ENCODE peak calls at places on chromosomes 2 and 18, in six cellular contexts. L, M, P, X, R and N are unnamed samples.
A peak's percentile ranks its signal among the peaks of the same experiment; 100 is the strongest.

GRCh38 chr18:160831-161570 is 2.6 kb downstream of the USP14 start:
- DNase-seq in L (no peak), M (no peak), P (no peak), X (no peak), R (no peak), N (no peak)

GRCh38 chr2:43273477-43273876 is 47.1 kb upstream of the ZFP36L2 start:
- DNase-seq in L (no peak), M (no peak), P (no peak), X (peak; percentile 48), R (no peak), N (no peak)

GRCh38 chr18:21706386-21706865 is 1.9 kb upstream of the ABHD3 start:
- DNase-seq in L (no peak), M (no peak), P (no peak), X (no peak), R (no peak), N (no peak)

GRCh38 chr2:128563348-128563687 is 244.7 kb upstream of the HS6ST1 start:
- DNase-seq in L (peak; percentile 41), M (no peak), P (no peak), X (peak; percentile 94), R (no peak), N (peak; percentile 87)

GRCh38 chr2:113257511-113258264 is 21.0 kb downstream of the PAX8 start:
- DNase-seq in L (no peak), M (no peak), P (no peak), X (no peak), R (no peak), N (no peak)

GRCh38 chr18:446941-447560 is 53.5 kb downstream of the COLEC12 start:
- DNase-seq in L (no peak), M (no peak), P (no peak), X (peak; percentile 43), R (no peak), N (no peak)

GRCh38 chr18:3806656-3807055 is 356.7 kb downstream of the TGIF1 start:
- DNase-seq in L (no peak), M (no peak), P (no peak), X (no peak), R (no peak), N (no peak)

GRCh38 chr2:68556384-68556783 is 87.0 kb upstream of the PROKR1 start:
- DNase-seq in L (no peak), M (no peak), P (no peak), X (no peak), R (no peak), N (no peak)

GRCh38 chr2:69180227-69180626 is 167.2 kb downstream of the ANTXR1 start:
- DNase-seq in L (no peak), M (no peak), P (no peak), X (no peak), R (no peak), N (no peak)

GRCh38 chr2:70132244-70133126 is 45.2 kb downstream of the PCBP1 start:
- DNase-seq in L (no peak), M (no peak), P (no peak), X (peak; percentile 57), R (peak; percentile 59), N (no peak)

GRCh38 chr18:23573948-23574431 is 12.3 kb downstream of the NPC1 start:
- DNase-seq in L (no peak), M (no peak), P (no peak), X (peak; percentile 55), R (peak; percentile 30), N (peak; percentile 55)

GRCh38 chr2:67446504-67446911 is 49.4 kb downstream of the ETAA1 start:
- DNase-seq in L (no peak), M (no peak), P (no peak), X (peak; percentile 33), R (no peak), N (no peak)

GRCh38 chr2:30404354-30405265 is 42.4 kb upstream of the LCLAT1 start:
- DNase-seq in L (no peak), M (no peak), P (no peak), X (no peak), R (no peak), N (peak; percentile 6)

GRCh38 chr2:207337234-207338219 is 171.8 kb upstream of the KLF7 start:
- DNase-seq in L (no peak), M (no peak), P (no peak), X (peak; percentile 59), R (no peak), N (no peak)

GRCh38 chr18:11411021-11411420 is 198.4 kb upstream of the SLC35G4 start:
- DNase-seq in L (peak; percentile 58), M (no peak), P (no peak), X (no peak), R (no peak), N (no peak)

GRCh38 chr2:44572196-44572900 is 210.6 kb downstream of the CAMKMT start:
- DNase-seq in L (peak; percentile 9), M (no peak), P (no peak), X (peak; percentile 75), R (no peak), N (no peak)

GRCh38 chr18:59357928-59358327 is 1.1 kb downstream of the LMAN1 start:
- DNase-seq in L (no peak), M (no peak), P (no peak), X (peak; percentile 77), R (no peak), N (no peak)

GRCh38 chr2:83900859-83901258 is 558.2 kb downstream of the SUCLG1 start:
- DNase-seq in L (no peak), M (no peak), P (no peak), X (peak; percentile 1), R (no peak), N (no peak)

GRCh38 chr2:66849128-66849527 is 414.2 kb downstream of the MEIS1 start:
- DNase-seq in L (no peak), M (no peak), P (no peak), X (no peak), R (no peak), N (no peak)

GRCh38 chr2:200905618-200906296 is 16.6 kb downstream of the NIF3L1 start:
- DNase-seq in L (peak; percentile 32), M (no peak), P (no peak), X (peak; percentile 69), R (peak; percentile 34), N (peak; percentile 53)

GRCh38 chr2:85600235-85600575 is 2.3 kb downstream of the TMEM150A start:
- DNase-seq in L (no peak), M (no peak), P (no peak), X (no peak), R (no peak), N (no peak)

GRCh38 chr2:100237770-100238169 is 84.5 kb downstream of the LONRF2 start:
- DNase-seq in L (no peak), M (no peak), P (peak; percentile 31), X (no peak), R (no peak), N (no peak)

GRCh38 chr18:69697069-69697468 is 250.6 kb downstream of the CD226 start:
- DNase-seq in L (no peak), M (no peak), P (no peak), X (no peak), R (no peak), N (no peak)

GRCh38 chr2:205145888-205146287 is 536.4 kb upstream of the NRP2 start:
- DNase-seq in L (no peak), M (no peak), P (no peak), X (no peak), R (no peak), N (no peak)

GRCh38 chr2:205141381-205141780 is 540.9 kb upstream of the NRP2 start:
- DNase-seq in L (no peak), M (no peak), P (no peak), X (no peak), R (no peak), N (no peak)

DNA sequence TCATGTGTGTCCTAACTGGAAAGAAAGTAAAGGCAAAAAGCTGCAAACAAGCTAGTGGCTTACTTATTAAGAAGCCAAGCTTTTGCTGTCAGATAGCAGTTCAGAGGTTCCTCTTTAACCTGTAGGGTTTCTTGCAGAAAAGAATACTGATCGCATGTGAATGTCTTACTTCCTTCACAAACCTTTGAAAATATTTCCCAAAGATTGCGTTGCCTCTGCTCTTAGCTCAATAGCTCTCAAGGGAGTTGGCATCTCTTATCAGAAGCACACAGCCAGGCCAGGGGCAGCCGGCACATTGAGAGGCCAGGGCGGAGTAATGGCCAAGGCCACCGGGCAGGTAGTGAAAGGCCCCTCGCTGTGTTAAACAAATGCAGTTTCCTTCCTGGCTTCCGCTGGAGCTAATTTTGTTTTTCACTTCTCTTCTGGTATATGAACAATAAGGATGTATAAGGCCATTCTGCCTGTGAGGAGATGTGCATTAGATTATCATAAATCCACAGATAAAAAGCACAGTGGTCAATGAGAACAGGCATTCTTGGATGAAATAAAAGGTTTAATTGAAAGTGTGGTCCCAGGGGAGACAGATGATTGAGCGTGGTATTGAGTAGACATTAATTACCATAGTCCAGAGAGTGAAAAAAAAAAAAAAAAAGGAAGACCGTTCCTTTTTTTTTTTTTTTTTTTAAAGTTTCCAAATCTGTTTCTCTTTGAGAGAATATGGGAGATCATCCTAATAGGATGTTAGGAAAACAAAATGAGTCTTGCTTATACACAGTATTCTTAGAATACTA is 542.3 kb upstream of the NRP2 start:
- DNase-seq in L (no peak), M (no peak), P (no peak), X (no peak), R (no peak), N (no peak)
- H3K4me3 ChIP-seq in L (no peak overlapping the region), M (no peak overlapping the region), P (no peak overlapping the region), X (no peak overlapping the region), R (no peak overlapping the region), N (no peak overlapping the region)

DNA sequence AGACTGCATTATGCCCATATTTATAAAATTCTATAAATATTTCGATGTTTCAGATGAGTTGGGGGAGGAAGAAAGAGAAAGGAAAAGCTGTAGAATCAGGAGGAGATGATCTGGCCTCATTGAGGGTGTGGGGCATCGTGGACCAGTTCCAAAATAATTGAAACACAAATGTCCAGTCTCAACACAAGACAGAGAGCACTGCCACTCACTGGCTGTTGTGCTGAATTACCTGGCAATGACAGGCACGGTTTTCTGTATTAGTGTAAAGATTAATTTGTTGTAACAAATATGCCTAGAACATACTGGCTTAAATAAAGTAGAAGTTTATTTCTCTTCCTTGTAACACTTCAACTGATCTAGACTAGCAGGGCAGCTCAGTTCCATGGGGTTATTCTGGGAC is 24.1 kb downstream of the POLE4 start:
- DNase-seq in L (no peak), M (no peak), P (no peak), X (no peak), R (no peak), N (no peak)
- TF ChIP-seq CTCF in L (no peak), M (peak; percentile 29), P (no peak), X (peak; percentile 48), R (no peak), N (no peak)

DNA sequence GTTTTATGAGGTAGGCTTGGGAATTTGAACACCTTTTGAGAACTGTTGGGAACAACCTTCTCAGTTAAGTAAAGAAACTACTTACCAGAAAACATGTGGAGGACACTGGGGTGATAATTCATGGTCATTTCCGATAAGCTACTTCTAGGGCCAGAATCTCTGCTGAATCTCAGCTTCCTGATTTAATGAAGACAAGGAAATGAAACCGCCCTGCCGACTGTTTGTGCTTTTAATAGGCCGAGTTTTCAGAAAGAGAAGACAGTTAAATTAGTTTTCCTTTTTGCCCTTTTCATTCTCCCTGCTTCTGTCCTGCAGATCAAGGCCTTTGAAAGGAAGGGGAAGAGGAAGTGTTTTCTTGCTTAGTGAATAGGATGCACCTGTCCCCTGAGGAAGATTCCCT is 126.6 kb downstream of the SH3RF3 start:
- DNase-seq in L (no peak), M (no peak), P (peak; percentile 16), X (no peak), R (no peak), N (no peak)
- H3K4me3 ChIP-seq in L (no peak overlapping the region), M (no peak overlapping the region), P (no peak overlapping the region), X (no peak overlapping the region), R (no peak overlapping the region), N (no peak overlapping the region)

DNA sequence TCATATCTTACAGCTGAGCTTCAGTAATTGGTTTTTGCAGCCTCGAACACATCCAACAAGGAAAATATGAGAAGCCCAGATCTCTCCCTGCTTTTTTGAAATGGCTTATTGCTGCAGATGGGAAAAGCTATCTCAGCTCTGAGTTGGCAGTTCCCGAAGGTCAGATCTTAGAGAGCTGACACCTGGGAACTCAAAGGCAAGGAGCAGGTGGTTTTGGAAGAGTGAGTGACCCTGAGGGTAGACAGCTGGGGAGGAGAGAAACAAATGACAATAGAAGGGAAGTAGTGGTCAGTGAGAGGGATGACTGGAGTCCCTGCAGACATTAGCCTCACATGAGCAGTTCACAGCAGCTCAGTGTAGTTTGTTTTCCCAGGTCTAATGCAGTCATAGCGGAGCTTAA is 317.9 kb downstream of the STK39 start:
- DNase-seq in L (no peak), M (no peak), P (no peak), X (no peak), R (no peak), N (no peak)
- TF ChIP-seq CTCF in L (no peak), M (no peak), P (no peak), X (no peak), R (no peak), N (no peak)